ENCODE peak calls at places on chromosome 21, in six cellular contexts. S is A549, F is endothelial cell of umbilical vein, D is NB4, J is HepG2, N is GM12878. E is an unnamed sample.

GRCh38 chr21:45993210-45994085 is 11.9 kb downstream of the COL6A1 start:
- DNase-seq in F (no peak), J (no peak), D (no peak), N (no peak), S (no peak), E (no peak)

GRCh38 chr21:15968911-15969310 is 239.1 kb downstream of the USP25 start:
- DNase-seq in F (no peak), D (no peak), N (no peak), J (no peak), S (no peak), E (no peak)

GRCh38 chr21:33902349-33902748 is 13.3 kb downstream of the ATP5PO start:
- DNase-seq in S (no peak), N (no peak), D (no peak), J (no peak), F (no peak), E (no peak)

GRCh38 chr21:45641480-45642035 is 2.0 kb upstream of the PCBP3 start:
- DNase-seq in N (no peak), S (no peak), J (no peak), F (no peak), D (no peak), E (no peak)

GRCh38 chr21:26565105-26565504 is 8.0 kb downstream of the CYYR1 start:
- DNase-seq in D (no peak), S (no peak), F (peak), N (no peak), J (no peak), E (no peak)

GRCh38 chr21:23601549-23601948 is 2005.7 kb downstream of the MRPL39 start:
- DNase-seq in D (no peak), N (no peak), S (no peak), J (no peak), F (no peak), E (no peak)

GRCh38 chr21:38806153-38806941 is 618 bp downstream of the ETS2 start:
- DNase-seq in J (no peak), S (no peak), F (no peak), N (no peak), D (peak), E (peak)

GRCh38 chr21:44602474-44602871 is 2.1 kb downstream of the KRTAP10-7 start:
- DNase-seq in S (no peak), F (no peak), D (no peak), N (no peak), J (no peak), E (no peak)

GRCh38 chr21:31278511-31279155 is 65.4 kb downstream of the TIAM1 start:
- DNase-seq in J (no peak), S (no peak), D (no peak), N (no peak), F (no peak), E (no peak)

GRCh38 chr21:41313765-41314164 is 2.8 kb upstream of the FAM3B start:
- DNase-seq in S (no peak), D (no peak), J (no peak), F (no peak), N (no peak), E (no peak)

GRCh38 chr21:39484711-39485264 is 33.0 kb downstream of the SH3BGR start:
- DNase-seq in N (no peak), J (no peak), D (no peak), F (no peak), S (no peak), E (no peak)

GRCh38 chr21:44755227-44755626 is 43.9 kb upstream of the TSPEAR start:
- DNase-seq in D (no peak), J (peak), N (no peak), F (peak), S (no peak), E (peak)

GRCh38 chr21:31180256-31181088 is 142.2 kb upstream of the KRTAP19-8 start:
- DNase-seq in F (peak), D (peak), S (peak), J (peak), N (no peak), E (peak)

GRCh38 chr21:34039678-34040382 is 33.5 kb upstream of the MRPS6 start:
- DNase-seq in F (no peak), J (no peak), D (no peak), N (no peak), S (no peak), E (peak)

GRCh38 chr21:21921410-21922232 is 923.4 kb downstream of the NCAM2 start:
- DNase-seq in D (peak), S (peak), N (no peak), J (no peak), F (no peak), E (peak)

GRCh38 chr21:45737485-45738166 is 94.1 kb downstream of the PCBP3 start:
- DNase-seq in J (no peak), F (no peak), S (no peak), N (no peak), D (no peak), E (no peak)

GRCh38 chr21:44971672-44971995 is 31.8 kb downstream of the SLX9 start:
- DNase-seq in J (no peak), F (no peak), D (no peak), S (no peak), N (no peak), E (no peak)

GRCh38 chr21:45222001-45222400 is 65.7 kb downstream of the POFUT2 start:
- DNase-seq in D (no peak), J (no peak), F (no peak), S (no peak), N (no peak), E (no peak)

GRCh38 chr21:41283211-41283818 is 33.3 kb upstream of the FAM3B start:
- DNase-seq in N (peak), D (peak), J (peak), F (peak), S (peak), E (peak)

GRCh38 chr21:28215214-28215954 is 777.3 kb downstream of the LTN1 start:
- DNase-seq in F (no peak), J (no peak), D (no peak), N (no peak), S (no peak), E (no peak)

GRCh38 chr21:31282095-31282709 is 61.9 kb downstream of the TIAM1 start:
- DNase-seq in N (no peak), J (no peak), F (no peak), S (no peak), D (no peak), E (peak)

DNA sequence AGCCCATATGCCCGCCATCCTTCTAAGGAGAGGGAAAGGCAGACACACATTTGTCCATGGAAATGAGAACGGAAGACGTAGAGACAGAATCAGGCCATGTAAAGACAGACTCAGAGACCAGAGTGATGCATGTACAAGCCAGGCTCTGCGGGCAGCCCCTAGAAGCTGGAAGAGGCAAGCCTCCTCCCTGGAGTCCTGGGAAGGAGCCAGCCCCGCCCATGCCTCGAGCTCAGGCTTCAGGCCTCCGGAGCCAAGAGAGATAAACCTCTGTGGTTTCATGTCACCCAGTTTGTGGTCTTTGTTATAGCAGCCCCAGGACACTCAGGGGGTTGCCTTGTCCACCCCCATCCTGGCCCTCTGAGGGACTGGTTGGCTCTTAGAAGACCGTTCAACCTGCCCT is 11.6 kb downstream of the PDE9A start:
- DNase-seq in D (no peak), N (no peak), J (no peak), F (no peak), S (no peak), E (peak)
- TF ChIP-seq MYC in D (no peak), N (no peak), J (no peak), F (no peak), S (no peak), E (no peak)

GRCh38 chr21:35084869-35085268 is 35.8 kb upstream of the RUNX1 start:
- DNase-seq in D (no peak), S (peak), J (no peak), N (no peak), F (peak), E (no peak)
- TF ChIP-seq MYC in D (no peak), S (no peak), J (no peak), N (no peak), F (no peak), E (no peak)

DNA sequence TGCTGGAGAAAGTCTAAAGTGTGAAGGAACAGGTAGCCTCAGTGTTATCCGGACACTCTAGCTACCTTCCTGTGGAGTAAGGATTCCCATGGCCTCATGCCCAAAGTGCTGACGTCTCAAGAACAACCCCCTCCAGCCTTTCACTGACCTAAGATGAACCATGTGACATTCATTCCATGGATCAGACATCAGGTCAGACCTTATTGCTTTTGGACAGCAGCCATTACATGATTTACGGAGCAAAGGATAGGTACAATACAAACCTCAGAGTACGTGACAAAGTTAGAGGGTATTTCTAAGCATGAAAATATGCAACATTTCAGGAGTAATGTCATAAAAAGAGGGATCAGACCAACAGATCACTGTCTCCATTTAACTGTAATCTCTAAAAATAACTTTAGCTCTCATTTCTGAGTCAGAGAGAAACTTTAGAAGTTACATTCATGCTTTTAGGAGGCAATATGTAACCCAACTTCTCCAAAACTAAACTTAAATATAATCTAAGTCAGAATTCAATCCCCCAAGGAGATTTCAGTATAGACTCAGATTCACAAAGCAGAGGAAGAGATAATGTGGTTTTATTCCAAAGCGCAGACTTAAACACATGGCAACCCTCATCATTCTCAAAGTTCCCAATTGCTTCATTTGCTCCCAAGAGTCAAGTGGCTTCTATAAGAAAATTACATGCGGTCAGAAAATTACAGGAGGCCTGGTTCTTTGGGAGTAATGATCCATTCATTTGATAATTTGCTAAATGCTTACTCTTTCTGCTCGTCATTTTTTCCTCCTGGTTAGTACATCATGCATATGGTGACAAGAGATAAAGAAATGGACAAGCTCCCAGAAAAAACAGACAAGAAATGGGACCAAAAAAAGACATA is 280.4 kb downstream of the SETD4 start:
- DNase-seq in N (no peak), D (no peak), J (no peak), S (no peak), F (no peak), E (no peak)
- TF ChIP-seq MYC in N (no peak), D (no peak), J (no peak), S (no peak), F (no peak), E (no peak)

GRCh38 chr21:36344931-36345330 is 24.9 kb downstream of the MORC3 start:
- DNase-seq in S (no peak), N (no peak), D (no peak), J (no peak), F (no peak), E (no peak)

GRCh38 chr21:36349315-36349714 is 29.3 kb downstream of the MORC3 start:
- DNase-seq in F (no peak), S (no peak), N (no peak), J (no peak), D (no peak), E (no peak)

GRCh38 chr21:36350282-36350910 is 30.4 kb downstream of the MORC3 start:
- DNase-seq in D (no peak), S (no peak), N (no peak), J (no peak), F (no peak), E (no peak)

GRCh38 chr21:36347962-36348328 is 27.9 kb downstream of the MORC3 start:
- DNase-seq in J (no peak), S (no peak), F (no peak), N (no peak), D (no peak), E (no peak)

GRCh38 chr21:36347278-36347961 is 27.4 kb downstream of the MORC3 start:
- DNase-seq in S (no peak), N (no peak), F (no peak), D (no peak), J (no peak), E (no peak)
- TF ChIP-seq MYC in S (no peak), N (no peak), F (no peak), D (no peak), J (no peak), E (no peak)

DNA sequence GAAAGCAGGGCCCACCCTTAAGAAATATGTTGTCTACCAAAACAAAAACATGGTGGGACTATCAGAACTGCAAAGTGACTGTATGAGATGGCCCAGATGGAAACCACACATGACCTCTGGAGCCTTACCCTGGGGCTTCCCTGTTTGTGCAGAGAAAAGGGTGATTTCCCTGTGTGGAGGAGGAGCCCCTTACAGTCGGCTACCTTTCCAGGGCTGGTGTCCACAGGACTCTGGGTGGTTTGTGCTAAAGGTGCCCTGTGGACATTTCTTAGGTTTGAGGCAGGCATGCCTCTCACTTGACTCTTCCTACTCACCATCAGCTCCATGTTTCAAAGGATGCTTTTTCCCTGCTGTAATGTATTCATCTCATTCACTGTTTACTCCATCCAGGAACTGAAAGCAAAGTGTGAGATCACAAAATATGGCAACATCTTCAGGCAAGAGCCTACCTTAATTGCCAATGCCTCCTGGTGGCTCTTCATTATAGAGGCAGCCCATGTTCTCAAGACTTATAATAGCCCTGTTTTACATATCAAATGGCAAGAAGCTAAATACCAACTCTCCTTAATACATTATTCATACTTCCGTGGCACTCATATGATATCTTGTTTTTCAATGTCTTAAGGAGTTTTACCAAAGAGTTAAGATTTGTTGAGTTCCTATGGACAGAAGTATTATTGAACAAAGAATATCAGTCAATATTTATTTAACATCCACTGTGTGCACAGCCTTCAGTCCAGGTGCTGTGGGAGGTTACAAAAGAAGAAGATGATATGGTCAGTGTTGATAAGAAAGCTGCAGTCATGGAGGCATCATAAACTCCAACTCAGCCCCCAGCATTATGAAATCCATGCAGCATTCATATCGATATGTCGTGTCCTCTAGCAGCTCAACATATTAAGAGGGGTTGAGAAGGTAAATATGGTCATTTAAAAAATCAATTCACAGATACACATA is 15.4 kb upstream of the TFF3 start:
- DNase-seq in D (no peak), J (no peak), S (no peak), N (no peak), F (no peak), E (no peak)
- TF ChIP-seq MYC in D (no peak), J (no peak), S (no peak), N (no peak), F (no peak), E (no peak)

GRCh38 chr21:35942211-35943144 is 117.8 kb downstream of the SETD4 start:
- DNase-seq in N (no peak), J (no peak), S (no peak), F (no peak), D (peak), E (no peak)

GRCh38 chr21:35943752-35944151 is 116.6 kb downstream of the SETD4 start:
- DNase-seq in S (no peak), N (no peak), F (no peak), J (no peak), D (no peak), E (no peak)

GRCh38 chr21:35945089-35945671 is 115.1 kb downstream of the SETD4 start:
- DNase-seq in N (no peak), J (no peak), D (no peak), F (no peak), S (no peak), E (no peak)

DNA sequence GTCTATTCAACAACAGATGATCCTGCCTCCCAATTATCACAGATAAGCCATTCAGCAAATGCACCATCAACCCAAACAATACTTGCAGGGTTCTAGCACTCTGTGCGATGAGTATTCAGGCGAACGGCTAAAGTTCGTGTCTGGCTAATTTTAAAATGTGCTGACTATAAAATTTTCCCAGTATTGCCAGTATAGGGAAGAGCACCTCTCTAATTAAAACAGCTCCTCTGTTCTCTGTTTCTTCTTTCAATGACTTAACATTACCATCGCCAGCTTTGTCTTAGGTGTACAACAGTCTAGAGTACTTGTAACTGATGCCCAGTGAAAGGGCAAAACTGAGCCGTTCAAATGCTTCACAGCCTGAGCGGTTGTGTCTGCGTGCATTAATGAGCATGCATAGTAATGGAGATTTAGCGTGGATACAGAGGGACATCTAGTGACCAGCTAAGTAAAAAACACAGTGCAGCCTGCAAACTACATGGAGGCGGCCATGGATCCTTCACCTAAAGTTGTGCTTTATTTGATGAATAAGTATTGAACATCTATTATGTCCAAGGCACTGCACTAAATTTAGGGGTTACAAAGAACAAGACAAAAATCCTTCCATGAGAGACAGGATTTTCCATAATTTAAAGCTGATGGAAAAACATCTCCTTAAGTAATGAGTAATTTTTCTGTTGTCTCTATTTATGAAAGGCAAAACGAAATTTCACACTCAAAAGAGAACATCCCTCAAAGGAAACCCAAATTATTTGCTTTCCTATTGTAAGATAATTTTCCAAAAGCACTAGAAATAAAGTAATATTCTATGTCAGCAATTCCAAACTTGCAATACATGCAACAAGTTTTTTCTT is 120.0 kb downstream of the SETD4 start:
- DNase-seq in D (peak), N (no peak), J (peak), F (peak), S (peak), E (no peak)
- TF ChIP-seq MYC in D (no peak), N (no peak), J (no peak), F (no peak), S (no peak), E (no peak)

E was measured in K562.